ENCODE peak calls at places on chromosomes 5 and 9, in four cellular contexts. One of them, this sample, is unnamed.

GRCh38 chr5:81878333-81878732 is 93.5 kb upstream of the ATG10 start:
- DNase-seq in GM12878: no peak
- DNase-seq in H1: no peak
- DNase-seq in HepG2: no peak
- DNase-seq in this sample: no peak

GRCh38 chr5:73938280-73938937 is 312.4 kb downstream of the ARHGEF28 start:
- DNase-seq in GM12878: no peak
- DNase-seq in H1: no peak
- DNase-seq in HepG2: no peak
- DNase-seq in this sample: no peak

GRCh38 chr5:95812100-95812472 is 10.4 kb downstream of the GLRX start:
- DNase-seq in GM12878: no peak
- DNase-seq in H1: no peak
- DNase-seq in HepG2: peak
- DNase-seq in this sample: no peak

GRCh38 chr9:77848897-77849296 is 182.7 kb downstream of the GNAQ start:
- DNase-seq in H1: no peak
- DNase-seq in GM12878: no peak
- DNase-seq in HepG2: no peak
- DNase-seq in this sample: no peak

GRCh38 chr5:126120939-126121338 is 302.3 kb upstream of the GRAMD2B start:
- DNase-seq in H1: no peak
- DNase-seq in GM12878: no peak
- DNase-seq in HepG2: no peak
- DNase-seq in this sample: no peak

GRCh38 chr9:96458226-96458625 is 8.3 kb downstream of the HABP4 start:
- DNase-seq in HepG2: no peak
- DNase-seq in H1: no peak
- DNase-seq in GM12878: no peak
- DNase-seq in this sample: no peak

GRCh38 chr5:59532979-59533729 is 360.4 kb downstream of the PDE4D start:
- DNase-seq in HepG2: no peak
- DNase-seq in H1: no peak
- DNase-seq in GM12878: no peak
- DNase-seq in this sample: no peak

GRCh38 chr9:87684627-87685204 is 41.2 kb upstream of the CTSL start:
- DNase-seq in H1: peak
- DNase-seq in HepG2: peak
- DNase-seq in GM12878: no peak
- DNase-seq in this sample: peak

GRCh38 chr5:53261245-53261644 is 151.7 kb upstream of the MOCS2 start:
- DNase-seq in HepG2: no peak
- DNase-seq in H1: no peak
- DNase-seq in GM12878: no peak
- DNase-seq in this sample: no peak

GRCh38 chr9:70043285-70043684 is 363 bp upstream of the MAMDC2 start:
- DNase-seq in H1: no peak
- DNase-seq in GM12878: no peak
- DNase-seq in HepG2: no peak
- DNase-seq in this sample: peak

GRCh38 chr5:166602271-166602670 is 1689.2 kb upstream of the WWC1 start:
- DNase-seq in HepG2: no peak
- DNase-seq in GM12878: no peak
- DNase-seq in H1: no peak
- DNase-seq in this sample: no peak

GRCh38 chr5:119302916-119303897 is 52.6 kb upstream of the TNFAIP8 start:
- DNase-seq in HepG2: peak
- DNase-seq in H1: no peak
- DNase-seq in GM12878: no peak
- DNase-seq in this sample: no peak

GRCh38 chr5:140148508-140148907 is 22.8 kb downstream of the IGIP start:
- DNase-seq in GM12878: no peak
- DNase-seq in H1: peak
- DNase-seq in HepG2: peak
- DNase-seq in this sample: no peak

GRCh38 chr5:107513337-107514125 is 157.2 kb downstream of the EFNA5 start:
- DNase-seq in H1: no peak
- DNase-seq in HepG2: no peak
- DNase-seq in GM12878: peak
- DNase-seq in this sample: no peak

GRCh38 chr5:159971931-159972461 is 36.9 kb upstream of the TTC1 start:
- DNase-seq in H1: peak
- DNase-seq in HepG2: no peak
- DNase-seq in GM12878: no peak
- DNase-seq in this sample: no peak

GRCh38 chr9:35832814-35833213 is 3.8 kb downstream of the TMEM8B start:
- DNase-seq in GM12878: no peak
- DNase-seq in H1: no peak
- DNase-seq in HepG2: no peak
- DNase-seq in this sample: no peak

GRCh38 chr5:130545291-130545690 is 619.8 kb downstream of the HINT1 start:
- DNase-seq in GM12878: no peak
- DNase-seq in H1: no peak
- DNase-seq in HepG2: no peak
- DNase-seq in this sample: no peak

GRCh38 chr5:7926296-7926695 is 57.3 kb downstream of the MTRR start:
- DNase-seq in HepG2: no peak
- DNase-seq in GM12878: no peak
- DNase-seq in H1: no peak
- DNase-seq in this sample: no peak

GRCh38 chr5:147818290-147818689 is 13.2 kb downstream of the SPINK1 start:
- DNase-seq in HepG2: no peak
- DNase-seq in H1: no peak
- DNase-seq in GM12878: no peak
- DNase-seq in this sample: no peak

GRCh38 chr5:77709993-77710392 is 66.1 kb downstream of the TBCA start:
- DNase-seq in HepG2: no peak
- DNase-seq in GM12878: no peak
- DNase-seq in H1: no peak
- DNase-seq in this sample: no peak

GRCh38 chr9:70881321-70881720 is 240.1 kb downstream of the TRPM3 start:
- DNase-seq in GM12878: no peak
- DNase-seq in HepG2: no peak
- DNase-seq in H1: no peak
- DNase-seq in this sample: no peak

GRCh38 chr9:36781532-36781931 is 208.8 kb downstream of the MELK start:
- DNase-seq in GM12878: no peak
- DNase-seq in H1: no peak
- DNase-seq in HepG2: peak
- DNase-seq in this sample: no peak

GRCh38 chr5:96347502-96348292 is 85.4 kb downstream of the PCSK1 start:
- DNase-seq in GM12878: no peak
- DNase-seq in HepG2: peak
- DNase-seq in H1: no peak
- DNase-seq in this sample: no peak

GRCh38 chr5:19064094-19064493 is 923.9 kb downstream of the CDH18 start:
- DNase-seq in HepG2: no peak
- DNase-seq in GM12878: no peak
- DNase-seq in H1: no peak
- DNase-seq in this sample: no peak

GRCh38 chr9:18159254-18159653 is 314.7 kb upstream of the ADAMTSL1 start:
- DNase-seq in GM12878: no peak
- DNase-seq in H1: no peak
- DNase-seq in HepG2: no peak
- DNase-seq in this sample: no peak

GRCh38 chr9:34413229-34413852 is 36.6 kb upstream of the MYORG start:
- DNase-seq in HepG2: peak
- DNase-seq in H1: peak
- DNase-seq in GM12878: no peak
- DNase-seq in this sample: peak

GRCh38 chr5:143055596-143056330 is 285.6 kb downstream of the ARHGAP26 start:
- DNase-seq in HepG2: no peak
- DNase-seq in H1: no peak
- DNase-seq in GM12878: no peak
- DNase-seq in this sample: no peak

GRCh38 chr5:149326611-149327010 is 18.7 kb upstream of the GRPEL2 start:
- DNase-seq in GM12878: no peak
- DNase-seq in HepG2: no peak
- DNase-seq in H1: no peak
- DNase-seq in this sample: no peak

GRCh38 chr9:138046641-138047301 is 169.2 kb downstream of the CACNA1B start:
- DNase-seq in GM12878: no peak
- DNase-seq in HepG2: no peak
- DNase-seq in H1: peak
- DNase-seq in this sample: no peak
- TF ChIP-seq SUZ12 in GM12878: no peak
- TF ChIP-seq SUZ12 in HepG2: no peak
- TF ChIP-seq SUZ12 in H1: no peak
- TF ChIP-seq SUZ12 in this sample: no peak

DNA sequence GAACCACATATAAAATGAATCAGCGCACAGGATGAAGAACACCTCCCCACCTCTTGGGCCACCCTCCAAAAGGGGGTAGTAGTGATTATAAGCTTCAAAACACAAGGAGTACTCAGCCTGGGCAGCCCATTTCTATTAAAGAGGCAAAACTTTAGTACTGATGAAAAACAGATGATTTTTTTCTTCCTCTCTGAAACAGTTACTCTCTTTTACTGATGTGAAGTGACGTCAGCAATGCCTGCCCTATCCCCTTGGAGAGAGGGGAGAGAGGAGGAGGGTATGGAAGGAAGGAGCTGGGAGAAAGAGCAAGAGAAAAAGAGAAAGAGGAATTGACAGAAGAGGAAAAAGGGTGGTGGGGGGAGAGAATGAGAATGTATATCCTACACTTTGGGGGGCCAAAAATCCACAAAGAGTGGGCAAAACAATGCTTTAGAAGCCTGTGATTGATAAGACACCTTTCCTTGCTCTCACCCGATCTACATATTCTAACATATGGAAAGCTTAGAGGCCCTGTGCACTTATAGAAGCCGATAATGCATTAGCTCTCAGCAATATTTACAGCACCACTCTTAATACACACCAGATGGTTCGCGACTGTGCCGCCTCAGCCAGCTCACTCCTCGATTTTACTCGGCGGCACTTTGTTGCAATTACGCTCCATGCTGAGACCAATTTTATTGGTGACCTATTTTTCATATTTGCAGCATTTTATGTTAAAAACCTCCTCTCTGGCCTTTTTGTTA is 18.6 kb downstream of the NR2F1 start:
- DNase-seq in HepG2: no peak
- DNase-seq in GM12878: no peak
- DNase-seq in H1: no peak
- DNase-seq in this sample: no peak
- TF ChIP-seq YY1 in HepG2: no peak
- TF ChIP-seq YY1 in GM12878: no peak
- TF ChIP-seq YY1 in H1: no peak
- TF ChIP-seq YY1 in this sample: no peak

DNA sequence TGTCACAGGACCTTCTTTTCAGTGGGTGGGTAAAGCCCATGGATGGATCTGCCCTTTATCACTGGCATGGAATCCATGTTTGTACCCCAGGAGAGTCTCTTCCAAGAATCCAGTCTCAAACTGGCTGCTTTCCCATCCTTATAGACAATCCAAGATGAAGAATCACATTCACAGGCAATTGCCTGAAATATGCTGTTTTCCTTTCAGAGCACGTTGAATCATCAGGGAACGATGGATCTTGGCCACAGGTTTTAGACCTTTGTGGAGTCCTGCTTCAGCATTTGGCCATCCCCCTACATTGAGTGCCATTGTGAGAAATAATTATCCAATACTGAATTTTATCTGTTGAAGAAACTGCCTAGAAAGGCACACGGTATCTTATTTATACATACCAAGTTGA is 319.7 kb downstream of the ASTN2 start:
- DNase-seq in HepG2: no peak
- DNase-seq in GM12878: no peak
- DNase-seq in H1: no peak
- DNase-seq in this sample: no peak
- H3K9ac ChIP-seq in HepG2: no peak
- H3K9ac ChIP-seq in GM12878: no peak
- H3K9ac ChIP-seq in H1: no peak
- H3K9ac ChIP-seq in this sample: no peak

DNA sequence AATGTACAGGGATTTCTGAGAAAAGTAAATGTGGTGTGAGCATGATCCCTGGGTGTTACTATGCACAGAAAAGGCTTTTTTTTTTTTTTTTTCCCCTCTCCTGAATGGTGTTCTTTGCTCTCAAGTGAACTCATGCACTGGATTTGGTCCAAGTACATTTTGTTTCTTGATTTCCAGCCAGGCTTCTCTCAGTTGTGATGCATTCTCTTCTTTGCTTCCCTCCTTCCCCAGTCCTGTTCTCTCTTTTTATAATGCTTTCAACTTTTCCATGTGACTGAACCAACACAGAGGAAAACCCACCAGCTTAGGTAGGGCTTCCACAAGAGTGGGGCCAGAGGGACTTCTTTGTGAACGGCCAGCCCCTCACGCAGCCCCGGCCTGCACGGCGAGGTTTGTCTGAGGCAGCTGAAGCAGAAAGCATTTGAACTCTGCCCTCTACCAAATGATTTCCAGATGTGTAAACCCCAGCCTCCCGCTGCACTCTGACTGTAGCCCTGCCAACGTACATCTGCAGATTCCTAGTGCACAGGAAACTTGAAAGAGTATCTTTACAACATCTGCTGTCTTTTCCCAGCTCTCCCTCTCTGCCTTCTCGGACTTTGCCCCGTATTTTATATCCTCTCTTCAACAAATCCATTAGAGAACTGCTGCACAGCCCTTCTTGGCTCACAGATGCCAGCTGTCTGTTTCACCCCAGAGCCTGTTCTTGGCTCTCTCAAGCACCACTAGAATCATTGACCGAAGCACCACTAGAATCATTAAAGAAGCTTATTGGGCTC is 71.8 kb upstream of the CD180 start:
- DNase-seq in H1: no peak
- DNase-seq in HepG2: peak
- DNase-seq in GM12878: no peak
- DNase-seq in this sample: no peak
- TF ChIP-seq SUZ12 in H1: no peak
- TF ChIP-seq SUZ12 in HepG2: no peak
- TF ChIP-seq SUZ12 in GM12878: no peak
- TF ChIP-seq SUZ12 in this sample: no peak

GRCh38 chr5:61401726-61402125 is 69.7 kb downstream of the ZSWIM6 start:
- DNase-seq in H1: no peak
- DNase-seq in HepG2: no peak
- DNase-seq in GM12878: no peak
- DNase-seq in this sample: no peak
- TF ChIP-seq YY1 in H1: no peak
- TF ChIP-seq YY1 in HepG2: no peak
- TF ChIP-seq YY1 in GM12878: no peak
- TF ChIP-seq YY1 in this sample: no peak

GRCh38 chr5:151222054-151222768 is 1.7 kb downstream of the CCDC69 start:
- DNase-seq in HepG2: no peak
- DNase-seq in H1: no peak
- DNase-seq in GM12878: no peak
- DNase-seq in this sample: no peak
- H3K9ac ChIP-seq in HepG2: peak
- H3K9ac ChIP-seq in H1: no peak
- H3K9ac ChIP-seq in GM12878: peak
- H3K9ac ChIP-seq in this sample: no peak

GRCh38 chr9:134057311-134057665 is 10.5 kb downstream of the BRD3 start:
- DNase-seq in H1: no peak
- DNase-seq in HepG2: no peak
- DNase-seq in GM12878: no peak
- DNase-seq in this sample: no peak
- TF ChIP-seq SUZ12 in H1: no peak
- TF ChIP-seq SUZ12 in HepG2: no peak
- TF ChIP-seq SUZ12 in GM12878: no peak
- TF ChIP-seq SUZ12 in this sample: no peak